ENCODE peak calls at places on chromosome 1, in four cellular contexts. E is stimulated activated CD4-positive, alpha-beta T cell treated with anti-CD3 and anti-CD28 coated beads, Interleukin-1b, Interleukin-23, amount 100 ng/mL, for 4 hours; O is islet precursor cell; T is substantia nigra. J is an unnamed sample.

GRCh38 chr1:44460107-44460885 is 55.2 kb downstream of the RNF220 start:
- DNase-seq in T (no peak), E (no peak), O (no peak), J (no peak)

GRCh38 chr1:162357681-162358266 is 18.9 kb downstream of the SPATA46 start:
- DNase-seq in T (no peak), E (no peak), O (no peak), J (no peak)

GRCh38 chr1:218328769-218329168 is 16.4 kb upstream of the TGFB2 start:
- DNase-seq in E (no peak), T (no peak), O (no peak), J (no peak)

GRCh38 chr1:46309401-46310159 is 6.1 kb downstream of the UQCRH start:
- DNase-seq in O (no peak), E (no peak), T (no peak), J (no peak)

GRCh38 chr1:184945678-184946412 is 28.5 kb downstream of the NIBAN1 start:
- DNase-seq in O (no peak), T (no peak), E (no peak), J (no peak)

GRCh38 chr1:154178006-154178405 is 13.9 kb downstream of the TPM3 start:
- DNase-seq in T (no peak), E (peak), O (no peak), J (no peak)

GRCh38 chr1:3762151-3762872 is 10.1 kb downstream of the CCDC27 start:
- DNase-seq in T (no peak), E (no peak), O (no peak), J (no peak)

GRCh38 chr1:243407284-243408018 is 151.6 kb downstream of the SDCCAG8 start:
- DNase-seq in O (no peak), E (no peak), T (no peak), J (no peak)

GRCh38 chr1:62131093-62131725 is 63.4 kb upstream of the L1TD1 start:
- DNase-seq in O (peak), E (no peak), T (peak), J (peak)

GRCh38 chr1:169941982-169942830 is 48.5 kb upstream of the SCYL3 start:
- DNase-seq in E (no peak), O (no peak), T (no peak), J (no peak)

GRCh38 chr1:24027838-24028468 is 47.8 kb upstream of the SRSF10 start:
- DNase-seq in O (no peak), E (no peak), T (no peak), J (no peak)

GRCh38 chr1:246187834-246188372 is 319.2 kb downstream of the SMYD3 start:
- DNase-seq in T (no peak), E (no peak), O (no peak), J (no peak)

GRCh38 chr1:245957446-245957845 is 549.6 kb downstream of the SMYD3 start:
- DNase-seq in E (no peak), T (no peak), O (no peak), J (no peak)

GRCh38 chr1:100703052-100703451 is 16.5 kb upstream of the VCAM1 start:
- DNase-seq in O (no peak), T (no peak), E (no peak), J (no peak)

GRCh38 chr1:38243106-38243505 is 196.5 kb upstream of the POU3F1 start:
- DNase-seq in E (no peak), O (peak), T (no peak), J (no peak)

GRCh38 chr1:240001177-240001740 is 90.4 kb upstream of the FMN2 start:
- DNase-seq in E (no peak), O (no peak), T (no peak), J (no peak)

GRCh38 chr1:64744492-64745180 is at the start of gene RAVER2:
- DNase-seq in E (peak), O (peak), T (no peak), J (peak)

GRCh38 chr1:246709845-246710244 is 14.4 kb upstream of the SCCPDH start:
- DNase-seq in E (no peak), O (no peak), T (no peak), J (no peak)

GRCh38 chr1:152986578-152986977 is 2.7 kb downstream of the SPRR1A start:
- DNase-seq in E (no peak), T (no peak), O (no peak), J (no peak)

GRCh38 chr1:78490861-78491310 is at the start of gene PTGFR:
- DNase-seq in E (no peak), O (peak), T (no peak), J (no peak)

GRCh38 chr1:159707473-159707872 is 6.9 kb downstream of the CRP start:
- DNase-seq in T (no peak), E (no peak), O (no peak), J (no peak)

GRCh38 chr1:35112668-35113067 is 33.5 kb downstream of the ZMYM1 start:
- DNase-seq in E (no peak), T (no peak), O (no peak), J (no peak)

GRCh38 chr1:119962296-119962968 is 66.1 kb upstream of the ADAM30 start:
- DNase-seq in E (no peak), O (no peak), T (no peak), J (no peak)

GRCh38 chr1:118335372-118335771 is 150.3 kb upstream of the SPAG17 start:
- DNase-seq in E (no peak), O (no peak), T (no peak), J (no peak)

GRCh38 chr1:214264196-214264595 is 16.8 kb upstream of the SMYD2 start:
- DNase-seq in T (no peak), O (no peak), E (no peak), J (no peak)

GRCh38 chr1:224884428-224884827 is 45.0 kb upstream of the DNAH14 start:
- DNase-seq in O (no peak), E (no peak), T (no peak), J (no peak)